ENCODE peak calls at places on chromosomes 12 and 14, in four cellular contexts. One of them, this sample, is unnamed.

GRCh38 chr12:126337556-126337955 is 1272.3 kb downstream of the AACS start:
- DNase-seq in T-helper 22 cell: no peak
- DNase-seq in adipocyte: no peak
- DNase-seq in stimulated activated CD4-positive, alpha-beta T cell treated with anti-CD3 and anti-CD28 coated beads, Interleukin-4, amount 100 ng/mL, for 24 hours: no peak
- DNase-seq in this sample: no peak

GRCh38 chr12:92123780-92124707 is 21.6 kb downstream of the BTG1 start:
- DNase-seq in T-helper 22 cell: no peak
- DNase-seq in adipocyte: no peak
- DNase-seq in stimulated activated CD4-positive, alpha-beta T cell treated with anti-CD3 and anti-CD28 coated beads, Interleukin-4, amount 100 ng/mL, for 24 hours: no peak
- DNase-seq in this sample: no peak

GRCh38 chr12:32549675-32550079 is 129.4 kb upstream of the DNM1L start:
- DNase-seq in T-helper 22 cell: no peak
- DNase-seq in adipocyte: peak
- DNase-seq in stimulated activated CD4-positive, alpha-beta T cell treated with anti-CD3 and anti-CD28 coated beads, Interleukin-4, amount 100 ng/mL, for 24 hours: no peak
- DNase-seq in this sample: no peak

GRCh38 chr14:76546426-76547221 is 170.7 kb downstream of the ESRRB start:
- DNase-seq in T-helper 22 cell: no peak
- DNase-seq in adipocyte: no peak
- DNase-seq in stimulated activated CD4-positive, alpha-beta T cell treated with anti-CD3 and anti-CD28 coated beads, Interleukin-4, amount 100 ng/mL, for 24 hours: no peak
- DNase-seq in this sample: no peak

GRCh38 chr12:85733441-85733840 is 102.8 kb downstream of the RASSF9 start:
- DNase-seq in T-helper 22 cell: no peak
- DNase-seq in adipocyte: peak
- DNase-seq in stimulated activated CD4-positive, alpha-beta T cell treated with anti-CD3 and anti-CD28 coated beads, Interleukin-4, amount 100 ng/mL, for 24 hours: no peak
- DNase-seq in this sample: no peak

GRCh38 chr14:65131176-65131765 is 29.0 kb upstream of the MAX start:
- DNase-seq in T-helper 22 cell: no peak
- DNase-seq in adipocyte: no peak
- DNase-seq in stimulated activated CD4-positive, alpha-beta T cell treated with anti-CD3 and anti-CD28 coated beads, Interleukin-4, amount 100 ng/mL, for 24 hours: no peak
- DNase-seq in this sample: no peak

GRCh38 chr12:13171921-13172859 is 24.3 kb upstream of the EMP1 start:
- DNase-seq in T-helper 22 cell: no peak
- DNase-seq in adipocyte: peak
- DNase-seq in stimulated activated CD4-positive, alpha-beta T cell treated with anti-CD3 and anti-CD28 coated beads, Interleukin-4, amount 100 ng/mL, for 24 hours: no peak
- DNase-seq in this sample: no peak

GRCh38 chr12:78181544-78182162 is 351.0 kb downstream of the NAV3 start:
- DNase-seq in T-helper 22 cell: no peak
- DNase-seq in adipocyte: peak
- DNase-seq in stimulated activated CD4-positive, alpha-beta T cell treated with anti-CD3 and anti-CD28 coated beads, Interleukin-4, amount 100 ng/mL, for 24 hours: no peak
- DNase-seq in this sample: no peak

GRCh38 chr12:104090685-104091084 is 26.4 kb downstream of the HCFC2 start:
- DNase-seq in T-helper 22 cell: no peak
- DNase-seq in adipocyte: no peak
- DNase-seq in stimulated activated CD4-positive, alpha-beta T cell treated with anti-CD3 and anti-CD28 coated beads, Interleukin-4, amount 100 ng/mL, for 24 hours: no peak
- DNase-seq in this sample: no peak

GRCh38 chr12:59119676-59120075 is 199.4 kb upstream of the LRIG3 start:
- DNase-seq in T-helper 22 cell: no peak
- DNase-seq in adipocyte: peak
- DNase-seq in stimulated activated CD4-positive, alpha-beta T cell treated with anti-CD3 and anti-CD28 coated beads, Interleukin-4, amount 100 ng/mL, for 24 hours: no peak
- DNase-seq in this sample: no peak

GRCh38 chr12:48329199-48329939 is 21.4 kb downstream of the ZNF641 start:
- DNase-seq in T-helper 22 cell: no peak
- DNase-seq in adipocyte: no peak
- DNase-seq in stimulated activated CD4-positive, alpha-beta T cell treated with anti-CD3 and anti-CD28 coated beads, Interleukin-4, amount 100 ng/mL, for 24 hours: no peak
- DNase-seq in this sample: no peak

GRCh38 chr12:2605301-2605700 is 189.5 kb upstream of the FKBP4 start:
- DNase-seq in T-helper 22 cell: no peak
- DNase-seq in adipocyte: no peak
- DNase-seq in stimulated activated CD4-positive, alpha-beta T cell treated with anti-CD3 and anti-CD28 coated beads, Interleukin-4, amount 100 ng/mL, for 24 hours: no peak
- DNase-seq in this sample: no peak

GRCh38 chr14:34423445-34423844 is 38.6 kb downstream of the SPTSSA start:
- DNase-seq in T-helper 22 cell: no peak
- DNase-seq in adipocyte: no peak
- DNase-seq in stimulated activated CD4-positive, alpha-beta T cell treated with anti-CD3 and anti-CD28 coated beads, Interleukin-4, amount 100 ng/mL, for 24 hours: no peak
- DNase-seq in this sample: no peak

GRCh38 chr14:65255583-65256443 is 153.5 kb upstream of the MAX start:
- DNase-seq in T-helper 22 cell: no peak
- DNase-seq in adipocyte: no peak
- DNase-seq in stimulated activated CD4-positive, alpha-beta T cell treated with anti-CD3 and anti-CD28 coated beads, Interleukin-4, amount 100 ng/mL, for 24 hours: no peak
- DNase-seq in this sample: no peak